ENCODE peak calls at places on chromosomes 2 and 18, in nine cellular contexts. One of them, this sample, is unnamed.

GRCh38 chr18:7889515-7889914 is 322.4 kb downstream of the PTPRM start:
- DNase-seq in fibroblast of the aortic adventitia: no peak
- DNase-seq in MCF 10A: no peak
- DNase-seq in tibial nerve: no peak
- DNase-seq in astrocyte of the spinal cord: no peak
- DNase-seq in upper lobe of left lung: no peak
- DNase-seq in suprapubic skin: no peak
- DNase-seq in AG04450: no peak
- DNase-seq in AG09309: no peak
- DNase-seq in this sample: no peak

GRCh38 chr2:164734196-164734595 is 107.4 kb downstream of the COBLL1 start:
- DNase-seq in upper lobe of left lung: no peak
- DNase-seq in tibial nerve: no peak
- DNase-seq in fibroblast of the aortic adventitia: no peak
- DNase-seq in AG04450: no peak
- DNase-seq in suprapubic skin: no peak
- DNase-seq in astrocyte of the spinal cord: no peak
- DNase-seq in MCF 10A: no peak
- DNase-seq in AG09309: no peak
- DNase-seq in this sample: no peak

GRCh38 chr2:195562624-195563566 is 94.1 kb upstream of the SLC39A10 start:
- DNase-seq in AG04450: no peak
- DNase-seq in upper lobe of left lung: no peak
- DNase-seq in AG09309: no peak
- DNase-seq in fibroblast of the aortic adventitia: peak; percentile 40
- DNase-seq in astrocyte of the spinal cord: no peak
- DNase-seq in tibial nerve: no peak
- DNase-seq in suprapubic skin: no peak
- DNase-seq in MCF 10A: no peak
- DNase-seq in this sample: no peak

GRCh38 chr2:31207790-31208189 is 9.5 kb downstream of the CAPN14 start:
- DNase-seq in AG09309: no peak
- DNase-seq in upper lobe of left lung: no peak
- DNase-seq in AG04450: no peak
- DNase-seq in astrocyte of the spinal cord: no peak
- DNase-seq in MCF 10A: no peak
- DNase-seq in fibroblast of the aortic adventitia: no peak
- DNase-seq in tibial nerve: no peak
- DNase-seq in suprapubic skin: no peak
- DNase-seq in this sample: no peak

GRCh38 chr18:54672846-54673475 is 81.9 kb downstream of the DYNAP start:
- DNase-seq in AG04450: no peak
- DNase-seq in MCF 10A: no peak
- DNase-seq in astrocyte of the spinal cord: peak; percentile 31
- DNase-seq in suprapubic skin: no peak
- DNase-seq in fibroblast of the aortic adventitia: no peak
- DNase-seq in upper lobe of left lung: no peak
- DNase-seq in AG09309: no peak
- DNase-seq in tibial nerve: no peak
- DNase-seq in this sample: no peak

GRCh38 chr2:74512744-74513604 is 1.3 kb upstream of the TLX2 start:
- DNase-seq in tibial nerve: no peak
- DNase-seq in astrocyte of the spinal cord: no peak
- DNase-seq in upper lobe of left lung: no peak
- DNase-seq in suprapubic skin: no peak
- DNase-seq in AG09309: no peak
- DNase-seq in AG04450: no peak
- DNase-seq in fibroblast of the aortic adventitia: no peak
- DNase-seq in MCF 10A: no peak
- DNase-seq in this sample: no peak

GRCh38 chr2:169709970-169710369 is 15.7 kb downstream of the PHOSPHO2 start:
- DNase-seq in tibial nerve: no peak
- DNase-seq in MCF 10A: no peak
- DNase-seq in AG09309: no peak
- DNase-seq in fibroblast of the aortic adventitia: no peak
- DNase-seq in upper lobe of left lung: peak; percentile 83
- DNase-seq in astrocyte of the spinal cord: no peak
- DNase-seq in AG04450: no peak
- DNase-seq in suprapubic skin: no peak
- DNase-seq in this sample: no peak

GRCh38 chr18:75060185-75060584 is 148.8 kb downstream of the PTGR3 start:
- DNase-seq in AG09309: no peak
- DNase-seq in fibroblast of the aortic adventitia: no peak
- DNase-seq in upper lobe of left lung: no peak
- DNase-seq in AG04450: no peak
- DNase-seq in tibial nerve: no peak
- DNase-seq in astrocyte of the spinal cord: no peak
- DNase-seq in suprapubic skin: no peak
- DNase-seq in MCF 10A: no peak
- DNase-seq in this sample: no peak

GRCh38 chr18:56727399-56727798 is 76.2 kb downstream of the WDR7 start:
- DNase-seq in suprapubic skin: no peak
- DNase-seq in AG09309: no peak
- DNase-seq in fibroblast of the aortic adventitia: no peak
- DNase-seq in tibial nerve: no peak
- DNase-seq in upper lobe of left lung: no peak
- DNase-seq in MCF 10A: no peak
- DNase-seq in astrocyte of the spinal cord: no peak
- DNase-seq in AG04450: no peak
- DNase-seq in this sample: no peak

GRCh38 chr2:44360749-44361329 is 455 bp downstream of the PREPL start:
- DNase-seq in astrocyte of the spinal cord: no peak
- DNase-seq in fibroblast of the aortic adventitia: peak; percentile 34
- DNase-seq in AG04450: no peak
- DNase-seq in suprapubic skin: no peak
- DNase-seq in MCF 10A: peak; percentile 42
- DNase-seq in tibial nerve: peak; percentile 31
- DNase-seq in upper lobe of left lung: no peak
- DNase-seq in AG09309: no peak
- DNase-seq in this sample: no peak

GRCh38 chr2:110682872-110683271 is 5.0 kb upstream of the BUB1 start:
- DNase-seq in AG04450: no peak
- DNase-seq in MCF 10A: no peak
- DNase-seq in upper lobe of left lung: no peak
- DNase-seq in tibial nerve: no peak
- DNase-seq in suprapubic skin: no peak
- DNase-seq in astrocyte of the spinal cord: no peak
- DNase-seq in AG09309: no peak
- DNase-seq in fibroblast of the aortic adventitia: no peak
- DNase-seq in this sample: no peak

GRCh38 chr2:140529706-140530105 is 1601.1 kb downstream of the LRP1B start:
- DNase-seq in tibial nerve: no peak
- DNase-seq in fibroblast of the aortic adventitia: no peak
- DNase-seq in MCF 10A: no peak
- DNase-seq in upper lobe of left lung: no peak
- DNase-seq in astrocyte of the spinal cord: no peak
- DNase-seq in AG04450: no peak
- DNase-seq in AG09309: no peak
- DNase-seq in suprapubic skin: no peak
- DNase-seq in this sample: no peak

GRCh38 chr2:30231726-30232026 is 342 bp downstream of the LBH start:
- DNase-seq in AG09309: no peak
- DNase-seq in astrocyte of the spinal cord: no peak
- DNase-seq in tibial nerve: no peak
- DNase-seq in MCF 10A: no peak
- DNase-seq in AG04450: no peak
- DNase-seq in suprapubic skin: no peak
- DNase-seq in fibroblast of the aortic adventitia: no peak
- DNase-seq in upper lobe of left lung: no peak
- DNase-seq in this sample: no peak

GRCh38 chr18:48676756-48677368 is 138.0 kb downstream of the CTIF start:
- DNase-seq in AG09309: no peak
- DNase-seq in tibial nerve: peak; percentile 74
- DNase-seq in AG04450: no peak
- DNase-seq in suprapubic skin: no peak
- DNase-seq in upper lobe of left lung: peak; percentile 74
- DNase-seq in fibroblast of the aortic adventitia: peak; percentile 60
- DNase-seq in MCF 10A: peak; percentile 61
- DNase-seq in astrocyte of the spinal cord: peak; percentile 57
- DNase-seq in this sample: no peak

GRCh38 chr18:48675330-48675761 is 136.5 kb downstream of the CTIF start:
- DNase-seq in MCF 10A: peak; percentile 81
- DNase-seq in astrocyte of the spinal cord: peak; percentile 83
- DNase-seq in fibroblast of the aortic adventitia: peak; percentile 90
- DNase-seq in AG09309: peak; percentile 52
- DNase-seq in suprapubic skin: peak; percentile 92
- DNase-seq in upper lobe of left lung: peak; percentile 93
- DNase-seq in tibial nerve: peak; percentile 85
- DNase-seq in AG04450: peak; percentile 63
- DNase-seq in this sample: peak; percentile 90

GRCh38 chr18:48676346-48676745 is 137.5 kb downstream of the CTIF start:
- DNase-seq in MCF 10A: no peak
- DNase-seq in fibroblast of the aortic adventitia: peak; percentile 29
- DNase-seq in upper lobe of left lung: no peak
- DNase-seq in AG04450: no peak
- DNase-seq in AG09309: no peak
- DNase-seq in astrocyte of the spinal cord: no peak
- DNase-seq in suprapubic skin: no peak
- DNase-seq in tibial nerve: no peak
- DNase-seq in this sample: no peak

GRCh38 chr18:48674758-48675157 is 135.9 kb downstream of the CTIF start:
- DNase-seq in astrocyte of the spinal cord: no peak
- DNase-seq in tibial nerve: no peak
- DNase-seq in fibroblast of the aortic adventitia: no peak
- DNase-seq in MCF 10A: no peak
- DNase-seq in AG09309: no peak
- DNase-seq in upper lobe of left lung: no peak
- DNase-seq in AG04450: no peak
- DNase-seq in suprapubic skin: peak; percentile 69
- DNase-seq in this sample: no peak

GRCh38 chr18:48675912-48676311 is 137.1 kb downstream of the CTIF start:
- DNase-seq in astrocyte of the spinal cord: no peak
- DNase-seq in MCF 10A: no peak
- DNase-seq in upper lobe of left lung: no peak
- DNase-seq in AG09309: no peak
- DNase-seq in fibroblast of the aortic adventitia: no peak
- DNase-seq in tibial nerve: no peak
- DNase-seq in suprapubic skin: peak; percentile 40
- DNase-seq in AG04450: no peak
- DNase-seq in this sample: no peak
- TF ChIP-seq CTCF in astrocyte of the spinal cord: no peak
- TF ChIP-seq CTCF in MCF 10A: no peak
- TF ChIP-seq CTCF in upper lobe of left lung: no peak
- TF ChIP-seq CTCF in AG09309: no peak
- TF ChIP-seq CTCF in fibroblast of the aortic adventitia: no peak
- TF ChIP-seq CTCF in tibial nerve: no peak
- TF ChIP-seq CTCF in suprapubic skin: no peak
- TF ChIP-seq CTCF in AG04450: no peak
- TF ChIP-seq CTCF in this sample: no peak

GRCh38 chr18:68177807-68178702 is 536.9 kb downstream of the TMX3 start:
- DNase-seq in MCF 10A: peak; percentile 70
- DNase-seq in fibroblast of the aortic adventitia: peak; percentile 100
- DNase-seq in AG04450: peak; percentile 97
- DNase-seq in AG09309: peak; percentile 98
- DNase-seq in astrocyte of the spinal cord: peak; percentile 98
- DNase-seq in suprapubic skin: no peak
- DNase-seq in upper lobe of left lung: peak; percentile 21
- DNase-seq in tibial nerve: no peak
- DNase-seq in this sample: no peak

GRCh38 chr18:68176901-68177300 is 538.0 kb downstream of the TMX3 start:
- DNase-seq in suprapubic skin: no peak
- DNase-seq in tibial nerve: no peak
- DNase-seq in upper lobe of left lung: no peak
- DNase-seq in astrocyte of the spinal cord: no peak
- DNase-seq in fibroblast of the aortic adventitia: no peak
- DNase-seq in AG09309: no peak
- DNase-seq in AG04450: no peak
- DNase-seq in MCF 10A: no peak
- DNase-seq in this sample: no peak

DNA sequence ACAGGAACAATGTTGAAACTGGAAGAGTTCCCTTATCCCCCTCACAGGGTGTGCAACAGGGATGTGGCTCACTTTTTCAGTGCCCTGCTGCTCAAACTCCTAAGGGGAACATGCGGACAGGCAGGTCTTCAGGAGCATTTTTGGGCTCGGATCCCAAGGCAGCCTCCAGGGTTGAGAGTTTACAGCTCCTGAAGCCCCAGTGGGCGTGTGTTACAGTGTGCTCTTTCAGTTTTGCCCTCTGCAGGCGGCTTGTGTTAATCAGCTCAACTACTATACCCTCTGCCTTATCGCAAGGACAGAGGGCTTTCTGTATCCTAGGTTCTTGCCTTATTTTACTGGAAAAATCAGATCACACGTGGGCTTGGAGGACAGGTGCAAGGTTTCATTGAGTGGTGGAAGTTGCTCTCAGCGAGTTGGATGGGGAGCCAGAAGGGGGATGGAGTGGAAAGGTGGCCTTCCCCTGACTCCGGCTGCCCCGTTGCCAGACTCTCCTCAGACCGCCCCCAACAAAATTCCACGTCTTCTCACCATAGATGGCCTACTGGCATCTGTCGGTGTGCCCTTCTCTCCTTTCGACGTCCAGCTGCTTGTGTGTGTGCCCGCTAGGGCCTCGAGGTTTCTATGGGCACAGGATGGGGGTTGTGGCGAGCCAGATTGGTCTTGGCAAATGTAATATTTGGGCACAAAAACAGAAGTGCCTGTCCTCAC is 541.9 kb downstream of the TMX3 start:
- DNase-seq in upper lobe of left lung: no peak
- DNase-seq in suprapubic skin: no peak
- DNase-seq in AG09309: no peak
- DNase-seq in fibroblast of the aortic adventitia: no peak
- DNase-seq in MCF 10A: no peak
- DNase-seq in AG04450: no peak
- DNase-seq in astrocyte of the spinal cord: no peak
- DNase-seq in tibial nerve: no peak
- DNase-seq in this sample: no peak
- TF ChIP-seq CTCF in upper lobe of left lung: no peak
- TF ChIP-seq CTCF in suprapubic skin: no peak
- TF ChIP-seq CTCF in AG09309: no peak
- TF ChIP-seq CTCF in fibroblast of the aortic adventitia: no peak
- TF ChIP-seq CTCF in MCF 10A: no peak
- TF ChIP-seq CTCF in AG04450: no peak
- TF ChIP-seq CTCF in astrocyte of the spinal cord: no peak
- TF ChIP-seq CTCF in tibial nerve: no peak
- TF ChIP-seq CTCF in this sample: no peak

GRCh38 chr2:233814436-233814835 is 36.3 kb downstream of the MROH2A start:
- DNase-seq in AG09309: no peak
- DNase-seq in AG04450: no peak
- DNase-seq in tibial nerve: no peak
- DNase-seq in MCF 10A: no peak
- DNase-seq in upper lobe of left lung: peak; percentile 10
- DNase-seq in suprapubic skin: peak; percentile 58
- DNase-seq in astrocyte of the spinal cord: no peak
- DNase-seq in fibroblast of the aortic adventitia: no peak
- DNase-seq in this sample: peak; percentile 52
- TF ChIP-seq CTCF in AG09309: no peak
- TF ChIP-seq CTCF in AG04450: no peak
- TF ChIP-seq CTCF in tibial nerve: no peak
- TF ChIP-seq CTCF in MCF 10A: no peak
- TF ChIP-seq CTCF in upper lobe of left lung: no peak
- TF ChIP-seq CTCF in suprapubic skin: no peak
- TF ChIP-seq CTCF in astrocyte of the spinal cord: no peak
- TF ChIP-seq CTCF in fibroblast of the aortic adventitia: no peak
- TF ChIP-seq CTCF in this sample: no peak

DNA sequence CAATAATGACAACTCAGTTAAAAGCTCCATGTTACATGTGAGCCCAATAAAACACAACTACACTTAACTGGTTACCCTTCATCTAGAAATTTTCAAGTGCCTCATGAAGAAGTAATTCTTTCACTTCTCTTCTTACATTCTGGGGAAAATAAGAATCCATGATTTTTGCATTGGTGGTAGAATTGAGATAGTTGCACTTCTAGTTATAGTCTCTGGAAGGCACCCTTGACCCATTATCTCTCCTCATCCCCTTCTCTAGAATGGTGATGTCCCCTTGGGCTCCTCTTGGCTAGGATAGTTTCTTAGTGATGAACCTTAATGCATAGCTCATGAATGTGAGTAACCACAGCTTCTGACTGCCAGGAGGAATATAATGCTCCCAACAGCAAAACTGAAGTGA is 3.6 kb downstream of the LGALSL start:
- DNase-seq in AG09309: no peak
- DNase-seq in MCF 10A: no peak
- DNase-seq in AG04450: no peak
- DNase-seq in suprapubic skin: no peak
- DNase-seq in tibial nerve: no peak
- DNase-seq in upper lobe of left lung: no peak
- DNase-seq in fibroblast of the aortic adventitia: no peak
- DNase-seq in astrocyte of the spinal cord: no peak
- DNase-seq in this sample: no peak
- TF ChIP-seq CTCF in AG09309: no peak
- TF ChIP-seq CTCF in MCF 10A: no peak
- TF ChIP-seq CTCF in AG04450: no peak
- TF ChIP-seq CTCF in suprapubic skin: no peak
- TF ChIP-seq CTCF in tibial nerve: no peak
- TF ChIP-seq CTCF in upper lobe of left lung: no peak
- TF ChIP-seq CTCF in fibroblast of the aortic adventitia: no peak
- TF ChIP-seq CTCF in astrocyte of the spinal cord: no peak
- TF ChIP-seq CTCF in this sample: no peak